ENCODE peak calls at places on chromosomes 13 and 19, in five cellular contexts. D is esophagus muscularis mucosa, W is fibroblast of lung, V is fibroblast of villous mesenchyme, I is lower lobe of right lung. Z is an unnamed sample.

GRCh38 chr19:55488986-55489710 is 912 bp downstream of the SSC5D start:
- DNase-seq in I (no peak), V (no peak), W (peak; percentile 19), D (no peak), Z (no peak)

GRCh38 chr13:51666316-51666715 is 82.1 kb downstream of the WDFY2 start:
- DNase-seq in V (no peak), I (no peak), D (no peak), W (peak; percentile 29), Z (no peak)

GRCh38 chr19:19651076-19651475 is 7.6 kb upstream of the GMIP start:
- DNase-seq in W (no peak), V (no peak), I (no peak), D (no peak), Z (peak; percentile 41)

GRCh38 chr13:72716776-72717175 is 10.7 kb downstream of the MZT1 start:
- DNase-seq in I (no peak), D (no peak), V (no peak), W (no peak), Z (no peak)

GRCh38 chr19:45505151-45505995 is 1.9 kb upstream of the VASP start:
- DNase-seq in W (no peak), I (no peak), D (no peak), V (peak; percentile 44), Z (no peak)

GRCh38 chr19:1310853-1311180 is 25.1 kb downstream of the EFNA2 start:
- DNase-seq in D (no peak), I (no peak), V (no peak), W (no peak), Z (no peak)

GRCh38 chr19:20422616-20423205 is 142.9 kb downstream of the ZNF737 start:
- DNase-seq in I (no peak), V (peak; percentile 26), D (no peak), W (no peak), Z (no peak)

GRCh38 chr19:15187026-15188007 is 13.5 kb downstream of the NOTCH3 start:
- DNase-seq in V (no peak), W (no peak), I (no peak), D (no peak), Z (no peak)

GRCh38 chr13:76014618-76015315 is 378.6 kb downstream of the LMO7 start:
- DNase-seq in D (no peak), V (no peak), W (peak; percentile 34), I (no peak), Z (no peak)

GRCh38 chr13:98581971-98582702 is 5.2 kb upstream of the STK24 start:
- DNase-seq in V (peak; percentile 56), W (peak; percentile 75), D (no peak), I (no peak), Z (no peak)

GRCh38 chr13:98672947-98673545 is 79.4 kb downstream of the SLC15A1 start:
- DNase-seq in W (peak; percentile 83), I (peak; percentile 79), V (peak; percentile 77), D (no peak), Z (peak; percentile 67)

GRCh38 chr19:294341-294818 is 3.2 kb upstream of the PLPP2 start:
- DNase-seq in V (no peak), D (no peak), I (no peak), W (no peak), Z (no peak)

GRCh38 chr13:29526741-29527140 is 68.7 kb downstream of the SLC7A1 start:
- DNase-seq in V (no peak), W (no peak), I (no peak), D (no peak), Z (no peak)

GRCh38 chr13:102090532-102090931 is 311.3 kb downstream of the FGF14 start:
- DNase-seq in I (no peak), W (no peak), V (no peak), D (no peak), Z (no peak)

GRCh38 chr19:2962018-2962670 is 15.2 kb upstream of the TLE6 start:
- DNase-seq in D (peak; percentile 95), W (peak; percentile 89), V (peak; percentile 82), I (no peak), Z (no peak)

GRCh38 chr19:18609717-18610051 is 3.0 kb upstream of the TMEM59L start:
- DNase-seq in I (no peak), W (no peak), D (no peak), V (no peak), Z (no peak)

GRCh38 chr13:42946927-42947326 is 45.1 kb downstream of the EPSTI1 start:
- DNase-seq in D (no peak), W (peak; percentile 48), V (no peak), I (no peak), Z (no peak)

GRCh38 chr13:79735228-79735627 is 254.3 kb downstream of the NDFIP2 start:
- DNase-seq in W (peak; percentile 23), D (no peak), V (peak; percentile 59), I (no peak), Z (no peak)

GRCh38 chr13:73952683-73953082 is 181.5 kb downstream of the KLF12 start:
- DNase-seq in W (peak; percentile 56), I (no peak), V (no peak), D (no peak), Z (no peak)

GRCh38 chr19:6103217-6103644 is 7.1 kb downstream of the RFX2 start:
- DNase-seq in V (peak; percentile 41), D (peak; percentile 94), W (peak; percentile 84), I (peak; percentile 71), Z (no peak)

GRCh38 chr19:42634409-42635232 is 39.9 kb upstream of the CEACAM8 start:
- DNase-seq in I (no peak), W (peak; percentile 9), V (peak; percentile 30), D (no peak), Z (no peak)

GRCh38 chr19:32744555-32745325 is 25.2 kb downstream of the TDRD12 start:
- DNase-seq in I (no peak), D (no peak), V (no peak), W (no peak), Z (no peak)

GRCh38 chr13:25067054-25067453 is 28.9 kb upstream of the PABPC3 start:
- DNase-seq in W (no peak), I (no peak), V (no peak), D (no peak), Z (no peak)

GRCh38 chr19:8487137-8487851 is 15.1 kb downstream of the PRAM1 start:
- DNase-seq in D (no peak), I (peak; percentile 85), V (no peak), W (no peak), Z (peak; percentile 95)

GRCh38 chr13:52371736-52372247 is 34.2 kb downstream of the THSD1 start:
- DNase-seq in I (no peak), V (peak; percentile 30), D (no peak), W (peak; percentile 32), Z (no peak)

GRCh38 chr19:32294871-32295438 is 50.5 kb upstream of the ZNF507 start:
- DNase-seq in I (no peak), V (no peak), W (no peak), D (peak; percentile 64), Z (no peak)

GRCh38 chr19:23901360-23901759 is 13.3 kb upstream of the ZNF726 start:
- DNase-seq in V (no peak), I (no peak), D (no peak), W (no peak), Z (no peak)

GRCh38 chr13:27334774-27335490 is 64.3 kb downstream of the RASL11A start:
- DNase-seq in W (peak; percentile 55), V (peak; percentile 74), I (no peak), D (no peak), Z (no peak)

GRCh38 chr19:5536337-5536894 is 31.3 kb downstream of the TINCR start:
- DNase-seq in V (peak; percentile 17), I (peak; percentile 68), D (no peak), W (peak; percentile 5), Z (no peak)

GRCh38 chr19:49324801-49325491 is at the start of gene SLC6A16:
- DNase-seq in W (no peak), D (peak; percentile 34), I (no peak), V (no peak), Z (no peak)

GRCh38 chr13:108352599-108352998 is 83.1 kb downstream of the TNFSF13B start:
- DNase-seq in D (no peak), V (no peak), I (no peak), W (no peak), Z (no peak)

GRCh38 chr13:19634129-19634740 is 776 bp downstream of the MPHOSPH8 start:
- DNase-seq in D (no peak), W (peak; percentile 55), I (no peak), V (peak; percentile 63), Z (no peak)

GRCh38 chr19:55178781-55179569 is 1.1 kb downstream of the SYT5 start:
- DNase-seq in V (peak; percentile 78), W (peak; percentile 82), D (no peak), I (peak; percentile 76), Z (peak; percentile 59)

GRCh38 chr13:60169239-60170031 is 5.7 kb upstream of the DIAPH3 start:
- DNase-seq in V (no peak), I (no peak), D (no peak), W (no peak), Z (no peak)

DNA sequence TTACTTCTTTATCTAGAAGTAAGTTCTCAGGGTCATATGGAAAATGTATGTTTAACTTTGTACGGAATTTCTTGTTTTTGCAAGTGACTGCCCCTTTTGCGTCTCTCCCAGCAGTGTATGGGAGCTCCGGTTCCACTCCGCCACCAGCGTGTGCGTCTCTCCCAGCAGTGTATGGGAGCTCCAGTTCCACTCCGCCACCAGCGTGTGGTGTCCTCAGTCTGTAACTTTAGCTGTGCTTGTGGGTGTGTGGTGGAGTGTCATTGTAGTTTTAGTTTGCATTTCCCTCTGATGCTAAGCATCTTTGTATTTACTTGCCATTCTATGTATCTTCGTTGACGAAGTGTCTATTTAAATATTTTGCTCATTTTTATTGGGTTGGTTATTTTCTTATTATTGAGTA is 2.4 kb downstream of the CUL4A start:
- DNase-seq in I (no peak), D (no peak), V (no peak), W (no peak), Z (no peak)
- TF ChIP-seq CTCF in I (no peak), D (no peak), V (no peak), W (no peak), Z (no peak)

DNA sequence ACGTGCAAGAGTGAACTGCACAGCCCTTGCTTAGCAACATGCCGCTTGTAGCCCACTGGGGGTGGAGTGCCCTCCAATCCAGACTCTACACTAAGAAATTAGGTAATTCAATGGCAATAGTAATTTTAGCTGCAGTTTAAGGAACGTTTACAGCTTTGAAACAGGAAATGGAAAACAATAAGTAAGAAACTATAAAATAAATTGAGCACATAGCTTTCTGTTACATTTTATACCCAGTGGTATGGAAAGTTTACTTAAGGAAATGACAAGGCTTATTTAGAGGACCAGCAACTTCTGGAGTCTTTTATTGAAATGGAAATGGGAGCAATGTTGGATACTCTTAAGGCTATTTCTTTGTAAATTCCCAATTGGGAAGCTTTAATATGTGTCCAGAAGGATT is 373.2 kb downstream of the KCNRG start:
- DNase-seq in D (no peak), I (no peak), W (no peak), V (no peak), Z (no peak)
- TF ChIP-seq CTCF in D (no peak), I (no peak), W (no peak), V (no peak), Z (no peak)

DNA sequence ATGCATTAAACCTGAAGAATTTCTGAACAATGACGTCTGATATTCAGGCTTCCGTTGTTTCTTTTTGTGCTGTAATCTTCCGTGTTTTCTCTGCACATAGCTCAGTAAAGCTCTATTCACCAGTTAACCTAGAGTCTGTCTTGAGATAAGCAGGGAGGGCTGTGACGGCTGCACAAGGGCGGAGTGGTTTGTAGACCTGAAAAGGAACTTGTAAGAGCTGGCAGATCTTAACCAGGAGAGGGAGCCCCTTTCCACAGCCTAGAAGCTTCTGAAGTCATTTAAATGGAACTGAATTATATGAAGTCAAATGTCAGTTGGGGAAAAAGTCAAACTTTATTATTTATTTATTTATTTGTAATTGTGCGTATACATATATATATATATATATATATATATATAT is 27.5 kb downstream of the DPRX start:
- DNase-seq in W (no peak), V (peak; percentile 91), I (no peak), D (no peak), Z (no peak)
- TF ChIP-seq CTCF in W (no peak), V (peak; percentile 56), I (peak; percentile 45), D (peak; percentile 36), Z (no peak)

GRCh38 chr19:51091895-51092873 is 9.5 kb upstream of the KLK14 start:
- DNase-seq in I (no peak), D (no peak), W (no peak), V (no peak), Z (no peak)
- TF ChIP-seq CTCF in I (no peak), D (no peak), W (no peak), V (no peak), Z (no peak)